ENCODE peak calls at places on chromosome 9, in four cellular contexts. P is non-pigmented ciliary epithelial cell, U is lung microvascular endothelial cell, Y is EL. B is an unnamed sample.

GRCh38 chr9:111482656-111483418 is 1.3 kb downstream of the ECPAS start:
- DNase-seq in U (peak; percentile 79), Y (peak; percentile 77), P (no peak), B (peak; percentile 51)

GRCh38 chr9:105007143-105007542 is 79.2 kb upstream of the ABCA1 start:
- DNase-seq in Y (peak; percentile 86), U (no peak), P (peak; percentile 82), B (peak; percentile 95)

GRCh38 chr9:98809311-98810105 is 2.0 kb downstream of the GALNT12 start:
- DNase-seq in Y (no peak), U (no peak), P (no peak), B (no peak)

GRCh38 chr9:124458441-124458840 is 8.2 kb downstream of the ADGRD2 start:
- DNase-seq in Y (no peak), P (no peak), U (no peak), B (no peak)

GRCh38 chr9:120386390-120387131 is 193.4 kb downstream of the CDK5RAP2 start:
- DNase-seq in Y (no peak), U (peak; percentile 33), P (no peak), B (peak; percentile 44)

GRCh38 chr9:76756273-76756650 is 8.0 kb upstream of the PCA3 start:
- DNase-seq in U (no peak), P (no peak), Y (peak; percentile 45), B (no peak)

GRCh38 chr9:31916591-31917223 is 467.7 kb upstream of the ACO1 start:
- DNase-seq in P (no peak), U (no peak), Y (no peak), B (no peak)

GRCh38 chr9:106717686-106718085 is 145.3 kb upstream of the ZNF462 start:
- DNase-seq in P (peak; percentile 70), Y (peak; percentile 85), U (no peak), B (peak; percentile 85)

GRCh38 chr9:112558476-112558875 is 71.8 kb downstream of the KIAA1958 start:
- DNase-seq in Y (peak; percentile 86), P (no peak), U (no peak), B (peak; percentile 78)

GRCh38 chr9:93422987-93423386 is 28.5 kb upstream of the FAM120A start:
- DNase-seq in U (peak; percentile 17), Y (no peak), P (no peak), B (no peak)

GRCh38 chr9:79652598-79652997 is 80.8 kb downstream of the TLE4 start:
- DNase-seq in U (no peak), P (no peak), Y (peak; percentile 83), B (peak; percentile 43)

GRCh38 chr9:6681957-6682501 is 36.5 kb upstream of the GLDC start:
- DNase-seq in Y (no peak), U (no peak), P (no peak), B (peak; percentile 14)

GRCh38 chr9:135037521-135038250 is 49.8 kb upstream of the OLFM1 start:
- DNase-seq in Y (no peak), U (no peak), P (no peak), B (no peak)

GRCh38 chr9:77769246-77769645 is 121.1 kb upstream of the GNA14 start:
- DNase-seq in Y (no peak), P (no peak), U (peak; percentile 18), B (no peak)

GRCh38 chr9:121301881-121302286 is 33.9 kb downstream of the GSN start:
- DNase-seq in U (no peak), Y (no peak), P (no peak), B (no peak)

GRCh38 chr9:116276651-116277121 is 123.1 kb downstream of the PAPPA start:
- DNase-seq in Y (no peak), U (no peak), P (no peak), B (peak; percentile 12)

GRCh38 chr9:98558575-98558974 is 150.2 kb downstream of the GABBR2 start:
- DNase-seq in P (no peak), Y (no peak), U (no peak), B (peak; percentile 64)

GRCh38 chr9:99056876-99057664 is 47.8 kb upstream of the TGFBR1 start:
- DNase-seq in Y (peak; percentile 93), U (no peak), P (peak; percentile 70), B (peak; percentile 96)

GRCh38 chr9:135218331-135219225 is 131.1 kb downstream of the OLFM1 start:
- DNase-seq in P (no peak), Y (no peak), U (no peak), B (no peak)

GRCh38 chr9:134182554-134183219 is 18.3 kb upstream of the RNU6ATAC start:
- DNase-seq in Y (no peak), U (peak; percentile 27), P (no peak), B (peak; percentile 20)

GRCh38 chr9:16267336-16268036 is 603.0 kb downstream of the BNC2 start:
- DNase-seq in U (no peak), P (no peak), Y (peak; percentile 42), B (peak; percentile 42)

GRCh38 chr9:114486205-114486963 is 18.9 kb downstream of the WHRN start:
- DNase-seq in P (no peak), U (no peak), Y (peak; percentile 17), B (peak; percentile 36)

GRCh38 chr9:109278848-109279247 is 42.0 kb downstream of the EPB41L4B start:
- DNase-seq in P (no peak), U (no peak), Y (no peak), B (no peak)

GRCh38 chr9:129988607-129989361 is 54.2 kb downstream of the FNBP1 start:
- DNase-seq in Y (no peak), U (no peak), P (no peak), B (no peak)

GRCh38 chr9:136180586-136180985 is 24.3 kb downstream of the LHX3 start:
- DNase-seq in P (no peak), Y (no peak), U (no peak), B (no peak)

GRCh38 chr9:131986576-131986975 is 93.1 kb downstream of the MED27 start:
- DNase-seq in U (no peak), P (no peak), Y (peak; percentile 66), B (no peak)

B was measured in astrocyte.